ENCODE peak calls at places on chromosomes 11 and 22, in five cellular contexts. M is heart left ventricle; C is T-cell; W is activated CD4-positive, CD25-positive, alpha-beta regulatory T cell; P is stimulated activated CD4-positive, alpha-beta T cell treated with anti-CD3 and anti-CD28 coated beads, Interleukin-15, amount 100 ng/mL, for 24 hours. F is an unnamed sample.

GRCh38 chr11:61542661-61543060 is 34.1 kb downstream of the LRRC10B start:
- DNase-seq in M (no peak), C (no peak), W (no peak), P (no peak), F (no peak)

GRCh38 chr11:95256204-95256819 is 25.3 kb upstream of the SESN3 start:
- DNase-seq in M (no peak), C (no peak), W (no peak), P (no peak), F (peak)

GRCh38 chr11:2652362-2652761 is 47.4 kb downstream of the KCNQ1OT1 start:
- DNase-seq in M (no peak), C (no peak), W (no peak), P (no peak), F (no peak)

GRCh38 chr22:36644333-36644757 is 59.2 kb downstream of the CACNG2 start:
- DNase-seq in M (no peak), C (peak), W (no peak), P (peak), F (peak)

GRCh38 chr22:24486501-24486921 is 8.6 kb upstream of the UPB1 start:
- DNase-seq in M (no peak), C (no peak), W (no peak), P (peak), F (peak)

GRCh38 chr22:41668971-41669911 is 19.4 kb downstream of the SNU13 start:
- DNase-seq in M (no peak), C (no peak), W (no peak), P (no peak), F (no peak)

GRCh38 chr22:42169055-42169469 is 38.5 kb upstream of the CYP2D6 start:
- DNase-seq in M (peak), C (peak), W (peak), P (peak), F (peak)

GRCh38 chr11:92376146-92376599 is 151.6 kb downstream of the FAT3 start:
- DNase-seq in M (no peak), C (no peak), W (no peak), P (no peak), F (peak)

GRCh38 chr11:120089036-120090001 is 48.6 kb downstream of the TRIM29 start:
- DNase-seq in M (peak), C (no peak), W (no peak), P (no peak), F (no peak)

GRCh38 chr11:90286640-90287039 is 63.8 kb upstream of the CHORDC1 start:
- DNase-seq in M (no peak), C (no peak), W (no peak), P (no peak), F (no peak)

GRCh38 chr22:36386351-36386899 is 1.3 kb downstream of the MYH9 start:
- DNase-seq in M (no peak), C (peak), W (no peak), P (peak), F (no peak)

GRCh38 chr22:23376256-23376655 is 195.9 kb downstream of the BCR start:
- DNase-seq in M (no peak), C (no peak), W (no peak), P (peak), F (peak)

GRCh38 chr11:134905966-134906955 is 494.2 kb upstream of the B3GAT1 start:
- DNase-seq in M (peak), C (no peak), W (no peak), P (no peak), F (no peak)

GRCh38 chr11:128904303-128904871 is 13.2 kb downstream of the KCNJ5 start:
- DNase-seq in M (no peak), C (no peak), W (no peak), P (no peak), F (no peak)